ENCODE peak calls at places on chromosomes 13 and 19, in four cellular contexts. Y, V, F and P are unnamed samples.

GRCh38 chr19:54418030-54418929 is 3.0 kb downstream of the TTYH1 start:
- DNase-seq in Y (peak), V (no peak), F (no peak), P (no peak)

GRCh38 chr19:1566392-1567115 is 1.6 kb downstream of the MEX3D start:
- DNase-seq in Y (peak), V (peak), F (peak), P (no peak)

GRCh38 chr13:44272692-44273091 is 100.9 kb upstream of the SERP2 start:
- DNase-seq in Y (no peak), V (no peak), F (no peak), P (no peak)

GRCh38 chr19:5424192-5424973 is 30.8 kb upstream of the ZNRF4 start:
- DNase-seq in Y (no peak), V (no peak), F (no peak), P (no peak)

GRCh38 chr13:30091035-30091434 is 216.3 kb downstream of the KATNAL1 start:
- DNase-seq in Y (no peak), V (no peak), F (no peak), P (no peak)

GRCh38 chr13:70107498-70108271 is at the start of gene ATXN8OS:
- DNase-seq in Y (no peak), V (no peak), F (no peak), P (peak)

GRCh38 chr13:49443689-49444516 is at the start of the genes CAB39L and SETDB2:
- DNase-seq in Y (peak), V (peak), F (peak), P (peak)

GRCh38 chr13:74715718-74716117 is 581.5 kb upstream of the KLF12 start:
- DNase-seq in Y (no peak), V (no peak), F (peak), P (no peak)

GRCh38 chr19:8094336-8094735 is 41.8 kb downstream of the CCL25 start:
- DNase-seq in Y (no peak), V (no peak), F (no peak), P (no peak)

GRCh38 chr19:50658438-50659317 is 9.4 kb downstream of the C19orf81 start:
- DNase-seq in Y (peak), V (no peak), F (peak), P (no peak)